ENCODE peak calls at places on chromosome 1, in ten cellular contexts. U is uterus; D is MG63; R is pancreas; M is HCT116; L is CD4-positive, alpha-beta T cell; V is upper lobe of right lung; A is stomach; Z is astrocyte; P is lower lobe of right lung. J is an unnamed sample.

GRCh38 chr1:205780335-205780734 is 5.1 kb upstream of the RAB29 start:
- DNase-seq in U (no peak), D (no peak), R (no peak), M (no peak), L (no peak), V (no peak), A (no peak), Z (no peak), P (no peak), J (no peak)

GRCh38 chr1:30881266-30882181 is 27.0 kb downstream of the SDC3 start:
- DNase-seq in U (no peak), D (no peak), R (no peak), M (no peak), L (no peak), V (no peak), A (no peak), Z (no peak), P (no peak), J (no peak)

GRCh38 chr1:89887270-89887669 is 66.4 kb downstream of the LRRC8D start:
- DNase-seq in U (no peak), D (no peak), R (no peak), M (no peak), L (no peak), V (no peak), A (no peak), Z (no peak), P (no peak), J (no peak)

GRCh38 chr1:220527279-220528048 is 472 bp upstream of the MARK1 start:
- DNase-seq in U (peak; percentile 23), D (no peak), R (peak; percentile 22), M (no peak), L (no peak), V (no peak), A (no peak), Z (peak; percentile 18), P (no peak), J (no peak)

GRCh38 chr1:21271550-21271949 is 18.7 kb downstream of the ECE1 start:
- DNase-seq in U (no peak), D (no peak), R (no peak), M (no peak), L (no peak), V (no peak), A (no peak), Z (no peak), P (no peak), J (no peak)

GRCh38 chr1:56424744-56425493 is 154.4 kb downstream of the PLPP3 start:
- DNase-seq in U (peak; percentile 37), D (peak; percentile 58), R (peak; percentile 66), M (peak; percentile 36), L (no peak), V (peak; percentile 74), A (peak; percentile 68), Z (peak; percentile 47), P (peak; percentile 69), J (no peak)

GRCh38 chr1:25999419-25999818 is 1.6 kb upstream of the PAFAH2 start:
- DNase-seq in U (no peak), D (no peak), R (no peak), M (no peak), L (no peak), V (no peak), A (no peak), Z (no peak), P (no peak), J (no peak)

GRCh38 chr1:109241344-109241743 is 8.0 kb upstream of the CELSR2 start:
- DNase-seq in U (no peak), D (no peak), R (no peak), M (no peak), L (peak; percentile 29), V (peak; percentile 62), A (no peak), Z (no peak), P (no peak), J (no peak)

GRCh38 chr1:116490588-116490987 is 80.2 kb downstream of the CD58 start:
- DNase-seq in U (no peak), D (no peak), R (no peak), M (no peak), L (no peak), V (no peak), A (no peak), Z (no peak), P (no peak), J (no peak)

GRCh38 chr1:55214903-55215193 is 316 bp downstream of the USP24 start:
- DNase-seq in U (peak; percentile 32), D (peak; percentile 33), R (peak; percentile 51), M (no peak), L (no peak), V (peak; percentile 79), A (peak; percentile 27), Z (peak; percentile 46), P (peak; percentile 58), J (no peak)

GRCh38 chr1:218664385-218665170 is 319.4 kb downstream of the TGFB2 start:
- DNase-seq in U (no peak), D (peak; percentile 31), R (no peak), M (no peak), L (no peak), V (no peak), A (no peak), Z (peak; percentile 71), P (no peak), J (no peak)

GRCh38 chr1:66623812-66624211 is 89.9 kb downstream of the SGIP1 start:
- DNase-seq in U (no peak), D (no peak), R (no peak), M (no peak), L (no peak), V (no peak), A (no peak), Z (peak; percentile 88), P (no peak), J (no peak)

DNA sequence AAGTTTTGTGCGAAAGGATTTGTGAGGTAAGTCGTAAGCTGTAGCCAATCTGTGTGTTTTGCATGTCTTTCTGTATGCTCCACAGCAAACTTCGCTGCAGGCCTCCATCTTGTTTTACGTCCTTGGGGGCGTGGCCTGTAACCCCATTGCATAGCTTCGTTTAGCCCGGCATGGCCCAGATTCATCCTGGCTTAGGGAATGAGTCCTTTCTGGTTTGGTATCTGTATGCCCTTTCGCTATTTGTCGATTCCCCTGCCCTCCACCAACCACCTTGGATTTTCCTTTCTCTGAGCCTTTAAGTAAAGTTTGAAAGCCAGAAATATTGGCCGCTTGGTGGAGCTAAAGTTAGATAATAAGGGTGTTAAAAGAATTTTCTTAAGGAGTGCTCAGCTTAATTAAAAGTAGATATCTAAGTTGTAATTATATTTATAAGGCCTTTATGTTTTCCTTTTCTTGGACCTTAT is 1.1 kb downstream of the THEM4 start:
- DNase-seq in U (no peak), D (no peak), R (no peak), M (peak; percentile 43), L (no peak), V (no peak), A (no peak), Z (no peak), P (no peak), J (no peak)
- H3K9me3 ChIP-seq in U (no peaks in the 10 kb centered on the region), D (peaks cover 22% of the 10 kb centered on the region), R (no peaks in the 10 kb centered on the region), M (peaks cover 12% of the 10 kb centered on the region), L (peaks cover 9% of the 10 kb centered on the region), V (no peaks in the 10 kb centered on the region), A (no peaks in the 10 kb centered on the region), Z (no peaks in the 10 kb centered on the region), P (peaks cover 4% of the 10 kb centered on the region), J (peaks cover 5% of the 10 kb centered on the region)

DNA sequence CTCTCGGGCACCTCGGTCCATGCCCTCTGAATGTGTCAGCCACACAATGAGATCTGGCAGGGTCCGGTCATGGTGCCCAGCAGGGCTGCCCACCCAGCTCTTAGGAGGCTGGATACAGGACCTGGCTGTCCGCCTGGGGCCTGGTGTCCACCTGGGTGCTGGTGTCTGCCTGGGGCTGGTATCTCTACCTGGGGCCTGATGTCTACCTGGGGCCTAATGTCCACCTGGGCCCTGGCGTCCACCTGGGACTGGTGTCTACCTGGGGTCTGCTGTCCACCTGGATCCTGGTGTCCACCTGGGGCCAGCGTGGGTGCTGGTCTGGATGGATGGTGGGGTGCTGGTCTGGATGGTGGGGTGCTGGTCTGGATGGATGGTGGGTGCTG is 45.1 kb upstream of the ACTRT2 start:
- DNase-seq in U (no peak), D (no peak), R (no peak), M (no peak), L (no peak), V (peak; percentile 52), A (peak; percentile 26), Z (no peak), P (no peak), J (no peak)
- H3K9me3 ChIP-seq in U (no peaks in the 10 kb centered on the region), D (no peaks in the 10 kb centered on the region), R (no peaks in the 10 kb centered on the region), M (no peaks in the 10 kb centered on the region), L (no peaks in the 10 kb centered on the region), V (no peaks in the 10 kb centered on the region), A (no peaks in the 10 kb centered on the region), Z (no peaks in the 10 kb centered on the region), P (no peaks in the 10 kb centered on the region), J (no peaks in the 10 kb centered on the region)

GRCh38 chr1:20051218-20051829 is 18.7 kb upstream of the PLA2G5 start:
- DNase-seq in U (no peak), D (no peak), R (no peak), M (no peak), L (no peak), V (no peak), A (no peak), Z (no peak), P (no peak), J (no peak)
- H3K9me3 ChIP-seq in U (no peaks in the 10 kb centered on the region), D (peaks cover 27% of the 10 kb centered on the region), R (no peaks in the 10 kb centered on the region), M (peaks cover 5% of the 10 kb centered on the region), L (peaks cover 7% of the 10 kb centered on the region), V (no peaks in the 10 kb centered on the region), A (peaks cover 10% of the 10 kb centered on the region), Z (no peaks in the 10 kb centered on the region), P (peaks cover 15% of the 10 kb centered on the region), J (no peaks in the 10 kb centered on the region)

GRCh38 chr1:247147781-247148180 is 24.0 kb downstream of the ZNF124 start:
- DNase-seq in U (no peak), D (no peak), R (no peak), M (no peak), L (no peak), V (no peak), A (no peak), Z (peak; percentile 18), P (no peak), J (no peak)
- H3K9me3 ChIP-seq in U (no peaks in the 10 kb centered on the region), D (peaks cover 43% of the 10 kb centered on the region), R (no peaks in the 10 kb centered on the region), M (peaks cover 18% of the 10 kb centered on the region), L (peaks cover 86% of the 10 kb centered on the region), V (peaks cover 63% of the 10 kb centered on the region), A (peaks cover 50% of the 10 kb centered on the region), Z (peaks cover 12% of the 10 kb centered on the region), P (peaks cover 92% of the 10 kb centered on the region), J (peaks cover 32% of the 10 kb centered on the region)

GRCh38 chr1:157311730-157312269 is 173.6 kb upstream of the ETV3 start:
- DNase-seq in U (no peak), D (no peak), R (no peak), M (no peak), L (no peak), V (no peak), A (no peak), Z (no peak), P (no peak), J (no peak)
- H3K9me3 ChIP-seq in U (no peaks in the 10 kb centered on the region), D (no peaks in the 10 kb centered on the region), R (no peaks in the 10 kb centered on the region), M (no peaks in the 10 kb centered on the region), L (peaks cover 3% of the 10 kb centered on the region), V (no peaks in the 10 kb centered on the region), A (peaks cover 6% of the 10 kb centered on the region), Z (no peaks in the 10 kb centered on the region), P (no peaks in the 10 kb centered on the region), J (no peaks in the 10 kb centered on the region)

J was measured in T-helper 17 cell.